ENCODE peak calls at places on chromosomes 4 and X, in ten cellular contexts. One of them, this sample, is unnamed.

GRCh38 chr4:146957252-146957651 is 11.6 kb upstream of the TTC29 start:
- DNase-seq in amniotic stem cell: peak
- DNase-seq in neural progenitor cell: no peak
- DNase-seq in GDM1: no peak
- DNase-seq in M059J: peak
- DNase-seq in NCI-H2081 treated with DMSO at 0.1 percent for 48 hours: no peak
- DNase-seq in GM23248: peak
- DNase-seq in DMS79 treated with DMSO at 0.1 percent for 48 hours: no peak
- DNase-seq in globus pallidus: no peak
- DNase-seq in stimulated activated CD4-positive, alpha-beta T cell treated with anti-CD3 and anti-CD28 coated beads, Interleukin-15, amount 100 ng/mL, for 1 hour: no peak
- DNase-seq in this sample: no peak

GRCh38 chr4:152956650-152957436 is 20.7 kb downstream of the FHDC1 start:
- DNase-seq in amniotic stem cell: no peak
- DNase-seq in neural progenitor cell: no peak
- DNase-seq in GDM1: no peak
- DNase-seq in M059J: no peak
- DNase-seq in NCI-H2081 treated with DMSO at 0.1 percent for 48 hours: no peak
- DNase-seq in GM23248: no peak
- DNase-seq in DMS79 treated with DMSO at 0.1 percent for 48 hours: no peak
- DNase-seq in globus pallidus: no peak
- DNase-seq in stimulated activated CD4-positive, alpha-beta T cell treated with anti-CD3 and anti-CD28 coated beads, Interleukin-15, amount 100 ng/mL, for 1 hour: no peak
- DNase-seq in this sample: no peak

GRCh38 chr4:57614533-57614932 is 504.3 kb upstream of the IGFBP7 start:
- DNase-seq in amniotic stem cell: no peak
- DNase-seq in neural progenitor cell: no peak
- DNase-seq in GDM1: no peak
- DNase-seq in M059J: no peak
- DNase-seq in NCI-H2081 treated with DMSO at 0.1 percent for 48 hours: no peak
- DNase-seq in GM23248: no peak
- DNase-seq in DMS79 treated with DMSO at 0.1 percent for 48 hours: no peak
- DNase-seq in globus pallidus: no peak
- DNase-seq in stimulated activated CD4-positive, alpha-beta T cell treated with anti-CD3 and anti-CD28 coated beads, Interleukin-15, amount 100 ng/mL, for 1 hour: no peak
- DNase-seq in this sample: no peak

GRCh38 chrX:152137771-152138387 is 498 bp downstream of the MAGEA10 start:
- DNase-seq in amniotic stem cell: no peak
- DNase-seq in neural progenitor cell: no peak
- DNase-seq in GDM1: no peak
- DNase-seq in M059J: peak
- DNase-seq in NCI-H2081 treated with DMSO at 0.1 percent for 48 hours: no peak
- DNase-seq in GM23248: no peak
- DNase-seq in DMS79 treated with DMSO at 0.1 percent for 48 hours: no peak
- DNase-seq in globus pallidus: no peak
- DNase-seq in stimulated activated CD4-positive, alpha-beta T cell treated with anti-CD3 and anti-CD28 coated beads, Interleukin-15, amount 100 ng/mL, for 1 hour: no peak
- DNase-seq in this sample: no peak

GRCh38 chr4:106273831-106274230 is 42.2 kb downstream of the TBCK start:
- DNase-seq in amniotic stem cell: no peak
- DNase-seq in neural progenitor cell: no peak
- DNase-seq in GDM1: no peak
- DNase-seq in M059J: peak
- DNase-seq in NCI-H2081 treated with DMSO at 0.1 percent for 48 hours: no peak
- DNase-seq in GM23248: peak
- DNase-seq in DMS79 treated with DMSO at 0.1 percent for 48 hours: no peak
- DNase-seq in globus pallidus: peak
- DNase-seq in stimulated activated CD4-positive, alpha-beta T cell treated with anti-CD3 and anti-CD28 coated beads, Interleukin-15, amount 100 ng/mL, for 1 hour: no peak
- DNase-seq in this sample: no peak

GRCh38 chr4:75849459-75849858 is 52.8 kb downstream of the PPEF2 start:
- DNase-seq in amniotic stem cell: no peak
- DNase-seq in neural progenitor cell: peak
- DNase-seq in GDM1: peak
- DNase-seq in M059J: no peak
- DNase-seq in NCI-H2081 treated with DMSO at 0.1 percent for 48 hours: no peak
- DNase-seq in GM23248: peak
- DNase-seq in DMS79 treated with DMSO at 0.1 percent for 48 hours: no peak
- DNase-seq in globus pallidus: no peak
- DNase-seq in stimulated activated CD4-positive, alpha-beta T cell treated with anti-CD3 and anti-CD28 coated beads, Interleukin-15, amount 100 ng/mL, for 1 hour: no peak
- DNase-seq in this sample: no peak

GRCh38 chr4:187444061-187444460 is 551.5 kb upstream of the ZFP42 start:
- DNase-seq in amniotic stem cell: no peak
- DNase-seq in neural progenitor cell: no peak
- DNase-seq in GDM1: no peak
- DNase-seq in M059J: peak
- DNase-seq in NCI-H2081 treated with DMSO at 0.1 percent for 48 hours: no peak
- DNase-seq in GM23248: no peak
- DNase-seq in DMS79 treated with DMSO at 0.1 percent for 48 hours: no peak
- DNase-seq in globus pallidus: no peak
- DNase-seq in stimulated activated CD4-positive, alpha-beta T cell treated with anti-CD3 and anti-CD28 coated beads, Interleukin-15, amount 100 ng/mL, for 1 hour: no peak
- DNase-seq in this sample: no peak

GRCh38 chr4:76745264-76745663 is 152.7 kb downstream of the SOWAHB start:
- DNase-seq in amniotic stem cell: peak
- DNase-seq in neural progenitor cell: no peak
- DNase-seq in GDM1: no peak
- DNase-seq in M059J: no peak
- DNase-seq in NCI-H2081 treated with DMSO at 0.1 percent for 48 hours: no peak
- DNase-seq in GM23248: peak
- DNase-seq in DMS79 treated with DMSO at 0.1 percent for 48 hours: no peak
- DNase-seq in globus pallidus: no peak
- DNase-seq in stimulated activated CD4-positive, alpha-beta T cell treated with anti-CD3 and anti-CD28 coated beads, Interleukin-15, amount 100 ng/mL, for 1 hour: no peak
- DNase-seq in this sample: no peak

This sample was measured in GM18507.